ENCODE peak calls at places on chromosomes 16 and 17, in six cellular contexts. F is H7; H is activated CD4-positive, alpha-beta T cell treated with anti-CD3 and anti-CD28 coated beads, Interleukin-2, amount 50 U/mL, for 1 hour; T is foreskin fibroblast; N is NCI-H146; I is breast epithelium. S is an unnamed sample.

GRCh38 chr16:2043980-2044451 is 3.6 kb downstream of the NTHL1 start:
- DNase-seq in F (no peak), H (no peak), T (no peak), N (no peak), I (no peak), S (no peak)

GRCh38 chr16:1054660-1055556 is 17.6 kb upstream of the SSTR5 start:
- DNase-seq in F (peak), H (peak), T (peak), N (peak), I (no peak), S (peak)

GRCh38 chr17:7852262-7852670 is 2.6 kb upstream of the TMEM88 start:
- DNase-seq in F (peak), H (peak), T (no peak), N (no peak), I (no peak), S (no peak)

GRCh38 chr16:28298511-28298878 is 6.2 kb downstream of the SBK1 start:
- DNase-seq in F (peak), H (no peak), T (no peak), N (no peak), I (no peak), S (no peak)

GRCh38 chr17:33260638-33261037 is 32.5 kb downstream of the ASIC2 start:
- DNase-seq in F (peak), H (no peak), T (no peak), N (no peak), I (no peak), S (no peak)

GRCh38 chr17:53633856-53634255 is 188.9 kb upstream of the KIF2B start:
- DNase-seq in F (no peak), H (no peak), T (no peak), N (no peak), I (no peak), S (no peak)

GRCh38 chr17:39996789-39997188 is 16.2 kb downstream of the PSMD3 start:
- DNase-seq in F (peak), H (no peak), T (no peak), N (no peak), I (no peak), S (no peak)

GRCh38 chr16:85329999-85330693 is 217.9 kb upstream of the CIBAR2 start:
- DNase-seq in F (peak), H (no peak), T (no peak), N (peak), I (no peak), S (no peak)

GRCh38 chr17:64661731-64661980 is 451 bp downstream of the SMURF2 start:
- DNase-seq in F (no peak), H (no peak), T (no peak), N (no peak), I (peak), S (no peak)

S was measured in endothelial cell.